ENCODE peak calls at places on chromosomes 16 and 17, in six cellular contexts. One of them, this sample, is unnamed.
A peak's percentile ranks its signal among the peaks of the same experiment; 100 is the strongest.

GRCh38 chr17:49996495-49997255 is 1.7 kb upstream of the DLX3 start:
- DNase-seq in GM12878: no peak
- DNase-seq in K562: peak; percentile 76
- DNase-seq in H1: no peak
- DNase-seq in GM12891: peak; percentile 66
- DNase-seq in HepG2: no peak
- DNase-seq in this sample: peak; percentile 63

GRCh38 chr17:39676198-39676819 is 8.1 kb downstream of the PNMT start:
- DNase-seq in HepG2: no peak
- DNase-seq in H1: no peak
- DNase-seq in GM12878: peak; percentile 13
- DNase-seq in GM12891: peak; percentile 47
- DNase-seq in K562: peak; percentile 60
- DNase-seq in this sample: no peak

GRCh38 chr17:75238684-75239191 is 22.7 kb downstream of the GGA3 start:
- DNase-seq in HepG2: peak; percentile 74
- DNase-seq in GM12891: peak; percentile 81
- DNase-seq in GM12878: no peak
- DNase-seq in K562: peak; percentile 79
- DNase-seq in H1: no peak
- DNase-seq in this sample: peak; percentile 79

GRCh38 chr16:83835972-83836566 is 28.3 kb downstream of the HSBP1 start:
- DNase-seq in HepG2: no peak
- DNase-seq in GM12891: no peak
- DNase-seq in K562: peak; percentile 53
- DNase-seq in GM12878: no peak
- DNase-seq in H1: no peak
- DNase-seq in this sample: no peak

GRCh38 chr16:46828292-46828691 is 2.7 kb downstream of the C16orf87 start:
- DNase-seq in HepG2: no peak
- DNase-seq in GM12878: no peak
- DNase-seq in H1: no peak
- DNase-seq in K562: no peak
- DNase-seq in GM12891: no peak
- DNase-seq in this sample: no peak

GRCh38 chr17:43871947-43872690 is 25.1 kb downstream of the CD300LG start:
- DNase-seq in K562: no peak
- DNase-seq in GM12878: no peak
- DNase-seq in H1: no peak
- DNase-seq in HepG2: no peak
- DNase-seq in GM12891: no peak
- DNase-seq in this sample: no peak

GRCh38 chr16:65414284-65414984 is 292.6 kb upstream of the CDH11 start:
- DNase-seq in GM12891: no peak
- DNase-seq in K562: no peak
- DNase-seq in HepG2: no peak
- DNase-seq in H1: no peak
- DNase-seq in GM12878: no peak
- DNase-seq in this sample: no peak

GRCh38 chr17:29706045-29706431 is 83.3 kb upstream of the CORO6 start:
- DNase-seq in GM12891: no peak
- DNase-seq in HepG2: no peak
- DNase-seq in K562: no peak
- DNase-seq in H1: no peak
- DNase-seq in GM12878: no peak
- DNase-seq in this sample: no peak

GRCh38 chr17:7003745-7004144 is 7.9 kb downstream of the ALOX12 start:
- DNase-seq in HepG2: no peak
- DNase-seq in K562: no peak
- DNase-seq in H1: no peak
- DNase-seq in GM12878: no peak
- DNase-seq in GM12891: no peak
- DNase-seq in this sample: no peak

GRCh38 chr16:84341533-84342295 is 26.6 kb upstream of the ATP2C2 start:
- DNase-seq in GM12878: no peak
- DNase-seq in H1: no peak
- DNase-seq in HepG2: no peak
- DNase-seq in K562: no peak
- DNase-seq in GM12891: no peak
- DNase-seq in this sample: no peak

GRCh38 chr17:28746611-28747045 is 2.8 kb downstream of the TRAF4 start:
- DNase-seq in HepG2: no peak
- DNase-seq in H1: no peak
- DNase-seq in GM12878: no peak
- DNase-seq in K562: no peak
- DNase-seq in GM12891: no peak
- DNase-seq in this sample: no peak

GRCh38 chr17:77734371-77735050 is 224.0 kb upstream of the TNRC6C start:
- DNase-seq in H1: no peak
- DNase-seq in GM12891: no peak
- DNase-seq in GM12878: no peak
- DNase-seq in K562: peak; percentile 61
- DNase-seq in HepG2: peak; percentile 21
- DNase-seq in this sample: no peak

GRCh38 chr16:2364638-2365210 is 24.2 kb upstream of the ABCA3 start:
- DNase-seq in H1: no peak
- DNase-seq in GM12878: no peak
- DNase-seq in K562: no peak
- DNase-seq in HepG2: no peak
- DNase-seq in GM12891: no peak
- DNase-seq in this sample: no peak

GRCh38 chr17:76268015-76268749 is 3.0 kb downstream of the UBALD2 start:
- DNase-seq in HepG2: no peak
- DNase-seq in K562: peak; percentile 87
- DNase-seq in GM12878: peak; percentile 76
- DNase-seq in H1: no peak
- DNase-seq in GM12891: no peak
- DNase-seq in this sample: no peak

GRCh38 chr17:51857052-51857593 is 301.4 kb downstream of the CA10 start:
- DNase-seq in GM12878: no peak
- DNase-seq in HepG2: no peak
- DNase-seq in H1: no peak
- DNase-seq in GM12891: no peak
- DNase-seq in K562: no peak
- DNase-seq in this sample: no peak

GRCh38 chr16:50266337-50267091 is at the start of gene ADCY7:
- DNase-seq in GM12878: no peak
- DNase-seq in K562: peak; percentile 84
- DNase-seq in HepG2: no peak
- DNase-seq in H1: no peak
- DNase-seq in GM12891: peak; percentile 74
- DNase-seq in this sample: peak; percentile 68
- TF ChIP-seq POLR2A in GM12878: peak; percentile 93
- TF ChIP-seq POLR2A in K562: peak; percentile 87
- TF ChIP-seq POLR2A in HepG2: no peak
- TF ChIP-seq POLR2A in H1: no peak
- TF ChIP-seq POLR2A in GM12891: peak; percentile 33
- TF ChIP-seq POLR2A in this sample: peak; percentile 83

GRCh38 chr17:65527381-65527780 is 34.1 kb downstream of the AXIN2 start:
- DNase-seq in K562: no peak
- DNase-seq in GM12878: no peak
- DNase-seq in GM12891: no peak
- DNase-seq in HepG2: no peak
- DNase-seq in H1: no peak
- DNase-seq in this sample: no peak

GRCh38 chr17:65522751-65523404 is 38.6 kb downstream of the AXIN2 start:
- DNase-seq in GM12878: no peak
- DNase-seq in GM12891: no peak
- DNase-seq in H1: no peak
- DNase-seq in K562: no peak
- DNase-seq in HepG2: no peak
- DNase-seq in this sample: no peak

GRCh38 chr17:65527857-65528591 is 33.4 kb downstream of the AXIN2 start:
- DNase-seq in H1: no peak
- DNase-seq in GM12891: no peak
- DNase-seq in HepG2: peak; percentile 72
- DNase-seq in K562: no peak
- DNase-seq in GM12878: no peak
- DNase-seq in this sample: no peak

GRCh38 chr17:65523411-65523810 is 38.0 kb downstream of the AXIN2 start:
- DNase-seq in GM12878: no peak
- DNase-seq in GM12891: no peak
- DNase-seq in HepG2: no peak
- DNase-seq in K562: no peak
- DNase-seq in H1: no peak
- DNase-seq in this sample: no peak

DNA sequence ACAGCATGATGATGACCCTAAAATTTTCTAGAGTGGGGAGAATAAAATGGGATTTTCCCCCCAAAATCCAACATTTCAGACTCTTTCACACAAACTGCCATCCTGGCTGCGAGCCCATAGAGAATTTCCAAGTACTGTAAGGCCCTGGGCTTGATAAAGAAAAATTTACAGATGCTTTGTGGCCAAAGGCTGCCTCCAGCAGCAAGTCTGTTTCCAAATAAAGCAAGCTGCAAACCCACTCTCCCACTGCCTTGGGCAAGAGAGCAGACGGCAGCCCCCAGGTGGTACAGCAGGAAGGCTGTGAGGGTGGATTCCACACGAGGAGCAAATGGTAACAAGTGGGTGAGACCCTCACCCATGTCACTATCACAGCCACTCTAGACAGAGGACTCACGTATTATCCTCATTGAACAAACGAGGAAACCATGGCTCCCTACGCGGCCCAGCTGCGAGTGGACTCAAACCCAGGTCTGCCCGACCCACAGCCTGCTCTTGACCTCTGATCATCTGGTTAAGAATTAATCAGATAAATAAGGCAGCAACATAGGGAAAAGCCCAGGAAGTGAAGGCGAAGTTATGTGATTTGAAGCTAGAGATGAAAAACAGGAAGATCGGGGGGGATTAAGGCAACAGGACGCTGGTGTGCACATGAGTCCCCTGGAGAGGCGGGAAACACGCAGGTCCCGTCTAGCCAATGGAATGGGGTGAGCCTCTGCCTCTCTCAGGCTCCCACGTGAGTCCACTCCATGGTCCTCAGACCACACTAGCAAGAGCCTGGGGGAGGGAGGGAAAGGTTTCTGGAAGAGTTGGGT is 37.4 kb downstream of the AXIN2 start:
- DNase-seq in GM12878: no peak
- DNase-seq in H1: no peak
- DNase-seq in GM12891: no peak
- DNase-seq in K562: no peak
- DNase-seq in HepG2: peak; percentile 51
- DNase-seq in this sample: no peak
- TF ChIP-seq TAF1 in GM12878: no peak
- TF ChIP-seq TAF1 in H1: no peak
- TF ChIP-seq TAF1 in GM12891: no peak
- TF ChIP-seq TAF1 in K562: no peak
- TF ChIP-seq TAF1 in HepG2: no peak
- TF ChIP-seq TAF1 in this sample: no peak

GRCh38 chr17:8220783-8221662 is 10.6 kb upstream of the AURKB start:
- DNase-seq in HepG2: peak; percentile 92
- DNase-seq in GM12878: peak; percentile 90
- DNase-seq in GM12891: no peak
- DNase-seq in H1: peak; percentile 84
- DNase-seq in K562: peak; percentile 60
- DNase-seq in this sample: no peak

GRCh38 chr17:8222630-8223355 is 12.4 kb upstream of the AURKB start:
- DNase-seq in GM12891: no peak
- DNase-seq in H1: peak; percentile 83
- DNase-seq in K562: peak; percentile 64
- DNase-seq in HepG2: peak; percentile 88
- DNase-seq in GM12878: peak; percentile 81
- DNase-seq in this sample: no peak

GRCh38 chr17:8222380-8222629 is 11.9 kb upstream of the AURKB start:
- DNase-seq in GM12878: no peak
- DNase-seq in H1: peak; percentile 27
- DNase-seq in HepG2: peak; percentile 86
- DNase-seq in GM12891: no peak
- DNase-seq in K562: no peak
- DNase-seq in this sample: no peak

GRCh38 chr17:8223356-8224063 is 13.1 kb upstream of the AURKB start:
- DNase-seq in K562: peak; percentile 55
- DNase-seq in GM12878: no peak
- DNase-seq in H1: no peak
- DNase-seq in HepG2: peak; percentile 79
- DNase-seq in GM12891: no peak
- DNase-seq in this sample: no peak

DNA sequence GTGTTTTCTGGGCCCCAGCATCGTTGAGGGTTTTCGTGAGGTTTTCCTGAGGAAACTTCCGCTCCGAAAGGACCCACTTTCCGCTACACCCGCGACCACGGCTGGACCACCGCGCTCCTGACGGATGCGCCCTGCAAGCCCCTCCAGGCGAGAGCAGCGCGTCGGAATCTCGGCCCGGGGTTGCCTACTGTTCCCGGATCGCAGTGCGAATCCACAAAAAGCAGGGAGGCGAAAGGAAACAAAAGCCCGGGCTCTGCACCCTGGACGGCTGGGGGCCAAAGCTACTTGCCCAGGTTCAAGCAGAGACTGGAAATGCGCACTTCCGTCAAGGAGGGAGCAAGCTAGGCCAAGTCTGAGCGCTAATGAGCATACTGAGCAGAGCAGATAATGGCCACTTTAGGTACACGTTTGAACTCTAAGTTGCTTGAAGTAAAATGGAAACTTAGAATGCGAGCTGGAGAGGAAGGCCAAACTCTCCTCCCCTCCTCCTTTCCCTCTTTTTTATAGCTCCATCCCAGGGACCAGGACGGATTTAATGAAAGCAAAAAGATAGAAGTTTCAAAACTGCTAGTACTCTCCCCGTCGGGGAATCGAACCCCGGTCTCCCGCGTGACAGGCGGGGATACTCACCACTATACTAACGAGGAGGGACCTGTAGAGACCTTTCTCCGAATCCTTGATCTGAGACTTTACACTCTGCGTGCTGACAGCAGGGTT is 11.4 kb upstream of the AURKB start:
- DNase-seq in H1: peak; percentile 79
- DNase-seq in GM12891: no peak
- DNase-seq in K562: peak; percentile 53
- DNase-seq in GM12878: peak; percentile 96
- DNase-seq in HepG2: no peak
- DNase-seq in this sample: no peak
- TF ChIP-seq POLR2A in H1: no peak
- TF ChIP-seq POLR2A in GM12891: peak; percentile 56
- TF ChIP-seq POLR2A in K562: no peak
- TF ChIP-seq POLR2A in GM12878: peak; percentile 62
- TF ChIP-seq POLR2A in HepG2: peak; percentile 42
- TF ChIP-seq POLR2A in this sample: peak; percentile 33

GRCh38 chr17:67421869-67422273 is 44.8 kb downstream of the PITPNC1 start:
- DNase-seq in K562: no peak
- DNase-seq in GM12891: no peak
- DNase-seq in H1: no peak
- DNase-seq in GM12878: peak; percentile 61
- DNase-seq in HepG2: peak; percentile 39
- DNase-seq in this sample: no peak
- TF ChIP-seq TAF1 in K562: no peak
- TF ChIP-seq TAF1 in GM12891: no peak
- TF ChIP-seq TAF1 in H1: no peak
- TF ChIP-seq TAF1 in GM12878: no peak
- TF ChIP-seq TAF1 in HepG2: no peak
- TF ChIP-seq TAF1 in this sample: no peak

GRCh38 chr17:47179141-47179540 is 10.0 kb downstream of the CDC27 start:
- DNase-seq in H1: no peak
- DNase-seq in GM12878: no peak
- DNase-seq in K562: no peak
- DNase-seq in HepG2: no peak
- DNase-seq in GM12891: no peak
- DNase-seq in this sample: no peak
- TF ChIP-seq POLR2A in H1: no peak
- TF ChIP-seq POLR2A in GM12878: no peak
- TF ChIP-seq POLR2A in K562: no peak
- TF ChIP-seq POLR2A in HepG2: no peak
- TF ChIP-seq POLR2A in GM12891: no peak
- TF ChIP-seq POLR2A in this sample: no peak

GRCh38 chr16:89344314-89344828 is 126.9 kb downstream of the ZNF778 start:
- DNase-seq in GM12891: no peak
- DNase-seq in HepG2: no peak
- DNase-seq in GM12878: no peak
- DNase-seq in K562: no peak
- DNase-seq in H1: no peak
- DNase-seq in this sample: no peak
- TF ChIP-seq TAF1 in GM12891: no peak
- TF ChIP-seq TAF1 in HepG2: no peak
- TF ChIP-seq TAF1 in GM12878: no peak
- TF ChIP-seq TAF1 in K562: no peak
- TF ChIP-seq TAF1 in H1: no peak
- TF ChIP-seq TAF1 in this sample: no peak

This sample was measured in GM12892.